ENCODE peak calls at places on chromosomes 16 and 17, in five cellular contexts. One of them, this sample, is unnamed.

GRCh38 chr17:7833011-7833794 is 814 bp upstream of the KDM6B start:
- DNase-seq in foreskin keratinocyte: no peak
- DNase-seq in fibroblast of mammary gland: no peak
- DNase-seq in CD8-positive, alpha-beta T cell: no peak
- DNase-seq in NCI-H460: no peak
- DNase-seq in this sample: no peak

GRCh38 chr17:2414665-2415064 is 13.8 kb upstream of the MNT start:
- DNase-seq in foreskin keratinocyte: no peak
- DNase-seq in CD8-positive, alpha-beta T cell: no peak
- DNase-seq in fibroblast of mammary gland: no peak
- DNase-seq in NCI-H460: no peak
- DNase-seq in this sample: no peak

GRCh38 chr16:57619606-57620315 is 8.7 kb upstream of the ADGRG1 start:
- DNase-seq in NCI-H460: no peak
- DNase-seq in foreskin keratinocyte: peak
- DNase-seq in fibroblast of mammary gland: no peak
- DNase-seq in CD8-positive, alpha-beta T cell: no peak
- DNase-seq in this sample: peak

GRCh38 chr17:83073389-83074063 is 5.9 kb upstream of the METRNL start:
- DNase-seq in foreskin keratinocyte: no peak
- DNase-seq in fibroblast of mammary gland: peak
- DNase-seq in NCI-H460: no peak
- DNase-seq in CD8-positive, alpha-beta T cell: no peak
- DNase-seq in this sample: no peak

GRCh38 chr16:24358117-24358516 is 102.0 kb downstream of the CACNG3 start:
- DNase-seq in foreskin keratinocyte: no peak
- DNase-seq in fibroblast of mammary gland: no peak
- DNase-seq in CD8-positive, alpha-beta T cell: no peak
- DNase-seq in NCI-H460: no peak
- DNase-seq in this sample: no peak

GRCh38 chr16:89219365-89219764 is 1.9 kb downstream of the ZNF778 start:
- DNase-seq in CD8-positive, alpha-beta T cell: no peak
- DNase-seq in NCI-H460: no peak
- DNase-seq in fibroblast of mammary gland: no peak
- DNase-seq in foreskin keratinocyte: no peak
- DNase-seq in this sample: no peak

GRCh38 chr16:57653936-57654335 is 14.2 kb upstream of the ADGRG3 start:
- DNase-seq in CD8-positive, alpha-beta T cell: no peak
- DNase-seq in NCI-H460: no peak
- DNase-seq in fibroblast of mammary gland: no peak
- DNase-seq in foreskin keratinocyte: no peak
- DNase-seq in this sample: no peak

GRCh38 chr17:7462474-7463367 is 16.7 kb downstream of the ZBTB4 start:
- DNase-seq in CD8-positive, alpha-beta T cell: no peak
- DNase-seq in NCI-H460: no peak
- DNase-seq in foreskin keratinocyte: no peak
- DNase-seq in fibroblast of mammary gland: no peak
- DNase-seq in this sample: no peak